ENCODE peak calls at places on chromosome 7, in ten cellular contexts. P is spleen, D is GM23338, Y is sigmoid colon, A is Panc1, T is HCT116, Q is H1, O is esophagus muscularis mucosa, N is SK-N-SH, X is HL-60. W is an unnamed sample.

GRCh38 chr7:152615052-152615741 is 60.7 kb downstream of the XRCC2 start:
- DNase-seq in Q (no peak), D (no peak), N (peak; percentile 92), X (no peak), T (no peak), Y (no peak), O (no peak), P (no peak), A (no peak), W (no peak)

GRCh38 chr7:129832701-129833227 is 120.0 kb downstream of the UBE2H start:
- DNase-seq in O (no peak), A (no peak), Y (no peak), T (no peak), P (no peak), N (no peak), X (no peak), D (no peak), Q (no peak), W (no peak)

GRCh38 chr7:93232673-93233018 is 480 bp downstream of the VPS50 start:
- DNase-seq in O (no peak), Y (no peak), D (peak; percentile 22), A (no peak), Q (no peak), T (no peak), N (no peak), P (no peak), X (no peak), W (no peak)

GRCh38 chr7:111330235-111330523 is 232.1 kb downstream of the IMMP2L start:
- DNase-seq in A (no peak), P (no peak), X (no peak), T (no peak), Q (no peak), O (no peak), N (no peak), D (no peak), Y (no peak), W (no peak)

GRCh38 chr7:117630907-117631564 is 151.2 kb downstream of the CFTR start:
- DNase-seq in D (peak; percentile 32), Y (no peak), N (no peak), O (no peak), A (no peak), P (no peak), X (no peak), Q (no peak), T (no peak), W (no peak)

GRCh38 chr7:130486114-130486962 is 5.5 kb upstream of the MEST start:
- DNase-seq in X (peak; percentile 62), T (peak; percentile 78), A (peak; percentile 70), Y (peak; percentile 66), D (peak; percentile 98), P (peak; percentile 90), O (no peak), Q (peak; percentile 94), N (peak; percentile 36), W (no peak)

GRCh38 chr7:45153238-45153637 is 4.4 kb upstream of the RAMP3 start:
- DNase-seq in T (no peak), N (no peak), P (peak; percentile 33), D (no peak), A (no peak), Q (no peak), Y (peak; percentile 18), O (no peak), X (no peak), W (no peak)

GRCh38 chr7:152202056-152202455 is 176.6 kb downstream of the GALNT11 start:
- DNase-seq in T (no peak), Y (no peak), N (no peak), P (no peak), D (no peak), X (no peak), O (no peak), Q (no peak), A (no peak), W (no peak)

GRCh38 chr7:120867932-120868331 is 10.0 kb upstream of the TSPAN12 start:
- DNase-seq in A (no peak), N (no peak), P (no peak), Q (no peak), Y (no peak), D (no peak), O (no peak), T (no peak), X (no peak), W (no peak)

GRCh38 chr7:120862987-120863386 is 5.0 kb upstream of the TSPAN12 start:
- DNase-seq in P (no peak), Y (no peak), Q (no peak), O (no peak), A (no peak), X (no peak), T (no peak), D (no peak), N (no peak), W (no peak)

GRCh38 chr7:120860151-120860550 is 2.2 kb upstream of the TSPAN12 start:
- DNase-seq in N (no peak), A (no peak), D (no peak), O (no peak), Y (no peak), T (no peak), Q (no peak), P (no peak), X (no peak), W (no peak)

GRCh38 chr7:120865191-120865976 is 7.4 kb upstream of the TSPAN12 start:
- DNase-seq in N (no peak), X (no peak), Q (no peak), A (no peak), P (no peak), Y (no peak), T (no peak), D (no peak), O (peak; percentile 2), W (no peak)

GRCh38 chr7:120864146-120864920 is 6.4 kb upstream of the TSPAN12 start:
- DNase-seq in N (no peak), O (no peak), Q (no peak), Y (no peak), P (no peak), T (no peak), A (no peak), X (no peak), D (no peak), W (no peak)
- H3K4me3 ChIP-seq in N (no peak overlapping the region), O (no peak overlapping the region), Q (no peak overlapping the region), Y (no peak overlapping the region), P (no peak overlapping the region), T (no peak overlapping the region), A (no peak overlapping the region), X (no peak overlapping the region), D (no peak overlapping the region), W (no peak overlapping the region)

GRCh38 chr7:30970594-30971094 is 6.9 kb downstream of the GHRHR start:
- DNase-seq in A (no peak), X (no peak), P (no peak), D (peak; percentile 59), N (peak; percentile 21), Q (no peak), T (no peak), O (peak; percentile 90), Y (no peak), W (no peak)
- TF ChIP-seq POLR2AphosphoS5 in A (no peak), X (no peak), P (no peak), D (no peak), N (no peak), Q (no peak), T (no peak), O (no peak), Y (no peak), W (no peak)

GRCh38 chr7:94375713-94376112 is 19.0 kb upstream of the COL1A2 start:
- DNase-seq in X (no peak), A (no peak), Q (no peak), O (no peak), D (peak; percentile 52), P (no peak), T (no peak), N (no peak), Y (peak; percentile 69), W (no peak)

GRCh38 chr7:94376281-94376680 is 18.4 kb upstream of the COL1A2 start:
- DNase-seq in X (no peak), P (no peak), Y (no peak), D (no peak), O (no peak), A (no peak), T (no peak), Q (no peak), N (no peak), W (no peak)

GRCh38 chr7:94374231-94374630 is 20.5 kb upstream of the COL1A2 start:
- DNase-seq in D (peak; percentile 55), Q (no peak), P (no peak), X (no peak), Y (peak; percentile 94), T (no peak), O (no peak), N (no peak), A (no peak), W (no peak)

GRCh38 chr7:94374721-94375120 is 20.0 kb upstream of the COL1A2 start:
- DNase-seq in A (no peak), Q (no peak), X (no peak), Y (no peak), N (no peak), O (no peak), D (no peak), P (no peak), T (no peak), W (no peak)

DNA sequence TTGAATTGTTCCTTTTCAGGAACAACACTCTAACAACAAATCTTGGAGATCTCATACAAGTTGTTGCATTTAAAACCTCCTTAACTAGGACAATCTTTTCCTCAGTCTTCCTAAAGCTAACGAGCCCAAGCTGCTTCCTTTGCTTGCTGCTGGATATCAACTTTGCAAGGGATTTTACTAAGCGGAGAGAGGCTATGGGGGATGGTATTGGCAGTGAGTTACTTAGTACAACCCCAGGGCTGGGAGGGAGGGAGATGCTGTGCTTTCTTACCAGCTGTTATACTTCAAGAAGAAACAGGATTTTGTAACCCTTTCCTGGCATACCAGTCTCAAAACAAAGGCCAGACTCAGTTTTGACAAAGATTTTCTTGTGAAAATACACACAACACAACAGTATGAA is 19.5 kb upstream of the COL1A2 start:
- DNase-seq in A (no peak), N (no peak), O (no peak), D (peak; percentile 79), T (no peak), X (no peak), Y (peak; percentile 94), P (no peak), Q (no peak), W (no peak)
- H3K4me3 ChIP-seq in A (no peak overlapping the region), N (no peak overlapping the region), O (peak overlapping the region; percentile 38), D (peak overlapping the region; percentile 39), T (no peak overlapping the region), X (no peak overlapping the region), Y (peak overlapping the region; percentile 35), P (no peak overlapping the region), Q (peak overlapping the region; percentile 35), W (peak overlapping the region; percentile 30)

GRCh38 chr7:106262268-106262881 is 22.4 kb downstream of the NAMPT start:
- DNase-seq in Y (no peak), N (no peak), X (no peak), A (no peak), D (no peak), Q (no peak), P (no peak), T (no peak), O (no peak), W (no peak)

GRCh38 chr7:106256137-106256536 is 28.6 kb downstream of the NAMPT start:
- DNase-seq in T (no peak), X (no peak), Y (no peak), P (no peak), A (no peak), D (no peak), N (no peak), Q (no peak), O (no peak), W (no peak)

GRCh38 chr7:106258789-106259188 is 26.0 kb downstream of the NAMPT start:
- DNase-seq in Q (no peak), O (no peak), N (no peak), T (no peak), P (no peak), D (no peak), A (no peak), Y (no peak), X (no peak), W (no peak)

GRCh38 chr7:106257752-106258151 is 27.0 kb downstream of the NAMPT start:
- DNase-seq in D (no peak), Q (no peak), P (no peak), Y (no peak), X (no peak), A (no peak), T (no peak), N (no peak), O (no peak), W (no peak)

GRCh38 chr7:106260136-106260561 is 24.6 kb downstream of the NAMPT start:
- DNase-seq in Q (no peak), Y (no peak), P (no peak), T (no peak), D (no peak), A (no peak), N (no peak), X (no peak), O (no peak), W (no peak)
- TF ChIP-seq POLR2AphosphoS5 in Q (no peak), Y (no peak), P (peak; percentile 46), T (no peak), D (no peak), A (no peak), N (no peak), X (no peak), O (no peak), W (no peak)